ENCODE peak calls at places on chromosomes 2 and 18, in five cellular contexts. U is choroid plexus epithelial cell, H is fibroblast of pulmonary artery, K is cardiac fibroblast, F is pancreas. D is an unnamed sample.

GRCh38 chr2:57759822-57760300 is 286.7 kb upstream of the VRK2 start:
- DNase-seq in U (peak; percentile 83), H (peak; percentile 77), K (peak; percentile 81), F (peak; percentile 91), D (peak; percentile 24)

GRCh38 chr2:230824406-230824978 is 40.2 kb upstream of the ITM2C start:
- DNase-seq in U (peak; percentile 89), H (peak; percentile 89), K (peak; percentile 88), F (peak; percentile 59), D (peak; percentile 39)

GRCh38 chr2:241114836-241115235 is 12.7 kb upstream of the MTERF4 start:
- DNase-seq in U (no peak), H (no peak), K (no peak), F (no peak), D (no peak)

GRCh38 chr2:200454839-200455801 is 54.7 kb downstream of the KCTD18 start:
- DNase-seq in U (peak; percentile 45), H (peak; percentile 25), K (no peak), F (no peak), D (no peak)

GRCh38 chr2:126749537-126749936 is 93.6 kb downstream of the GYPC start:
- DNase-seq in U (peak; percentile 21), H (peak; percentile 18), K (peak; percentile 12), F (no peak), D (no peak)

GRCh38 chr2:219128401-219128800 is 32.2 kb downstream of the NHEJ1 start:
- DNase-seq in U (peak; percentile 16), H (peak; percentile 29), K (peak; percentile 37), F (no peak), D (no peak)

GRCh38 chr2:40213071-40213470 is 238.8 kb downstream of the SLC8A1 start:
- DNase-seq in U (peak; percentile 43), H (peak; percentile 43), K (peak; percentile 38), F (no peak), D (no peak)

GRCh38 chr2:7612969-7613368 is 695.8 kb downstream of the RNF144A start:
- DNase-seq in U (peak; percentile 13), H (peak; percentile 27), K (no peak), F (no peak), D (peak; percentile 55)

GRCh38 chr2:29290293-29291052 is 175.3 kb downstream of the CLIP4 start:
- DNase-seq in U (no peak), H (no peak), K (no peak), F (no peak), D (no peak)

GRCh38 chr2:669323-669722 is 7.9 kb downstream of the TMEM18 start:
- DNase-seq in U (peak; percentile 68), H (peak; percentile 54), K (peak; percentile 31), F (no peak), D (no peak)

GRCh38 chr2:200812122-200813022 is 662 bp downstream of the BZW1 start:
- DNase-seq in U (peak; percentile 50), H (peak; percentile 71), K (peak; percentile 68), F (peak; percentile 82), D (no peak)

GRCh38 chr2:71779306-71779855 is 326.0 kb downstream of the DYSF start:
- DNase-seq in U (peak; percentile 51), H (peak; percentile 80), K (peak; percentile 81), F (no peak), D (peak; percentile 32)

GRCh38 chr2:52222128-52222527 is 1190.2 kb upstream of the NRXN1 start:
- DNase-seq in U (peak; percentile 76), H (peak; percentile 36), K (no peak), F (no peak), D (peak; percentile 48)

GRCh38 chr2:179233037-179233436 is 31.6 kb downstream of the SESTD1 start:
- DNase-seq in U (no peak), H (no peak), K (no peak), F (no peak), D (no peak)
- H3K4me3 ChIP-seq in U (no peak overlapping the region), H (no peak overlapping the region), K (no peak overlapping the region), F (no peak overlapping the region), D (no peak overlapping the region)

GRCh38 chr18:26865557-26865956 is at the start of gene AQP4:
- DNase-seq in U (no peak), H (no peak), K (no peak), F (no peak), D (no peak)

GRCh38 chr18:26863122-26863879 is 2.2 kb downstream of the AQP4 start:
- DNase-seq in U (no peak), H (no peak), K (no peak), F (peak; percentile 66), D (no peak)

GRCh38 chr18:26862084-26862483 is 3.4 kb downstream of the AQP4 start:
- DNase-seq in U (no peak), H (no peak), K (no peak), F (no peak), D (no peak)

GRCh38 chr18:26863921-26864497 is 1.5 kb downstream of the AQP4 start:
- DNase-seq in U (no peak), H (no peak), K (no peak), F (no peak), D (no peak)

DNA sequence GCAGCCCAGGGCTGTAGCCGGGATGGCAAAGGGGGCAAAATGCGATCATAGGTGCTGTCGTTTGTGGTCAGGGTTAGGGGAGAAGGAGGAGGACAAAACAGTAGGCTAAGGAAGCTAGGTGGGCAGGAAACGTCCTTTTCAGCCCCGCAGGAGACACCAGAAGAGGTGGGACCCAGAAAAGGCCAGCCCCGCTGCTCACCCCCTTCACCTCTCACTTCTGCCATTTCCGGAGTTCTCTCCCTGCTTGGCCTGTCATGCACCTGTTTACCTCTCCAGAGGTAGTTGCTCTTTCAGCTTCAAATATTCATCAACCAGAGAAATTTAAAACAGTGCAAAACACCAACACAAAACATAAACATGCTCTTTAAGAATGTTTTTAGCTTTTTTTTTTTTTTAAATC is 849 bp downstream of the AQP4 start:
- DNase-seq in U (no peak), H (no peak), K (no peak), F (no peak), D (no peak)
- H3K4me3 ChIP-seq in U (no peak overlapping the region), H (no peak overlapping the region), K (no peak overlapping the region), F (no peak overlapping the region), D (no peak overlapping the region)

GRCh38 chr2:15262792-15263191 is 298.3 kb downstream of the NBAS start:
- DNase-seq in U (no peak), H (no peak), K (no peak), F (no peak), D (no peak)

GRCh38 chr2:15260196-15260595 is 300.9 kb downstream of the NBAS start:
- DNase-seq in U (no peak), H (peak; percentile 1), K (no peak), F (no peak), D (no peak)

GRCh38 chr2:15265889-15266288 is 295.2 kb downstream of the NBAS start:
- DNase-seq in U (no peak), H (no peak), K (no peak), F (no peak), D (no peak)

GRCh38 chr2:15259356-15259756 is 301.8 kb downstream of the NBAS start:
- DNase-seq in U (peak; percentile 24), H (no peak), K (no peak), F (peak; percentile 12), D (no peak)

DNA sequence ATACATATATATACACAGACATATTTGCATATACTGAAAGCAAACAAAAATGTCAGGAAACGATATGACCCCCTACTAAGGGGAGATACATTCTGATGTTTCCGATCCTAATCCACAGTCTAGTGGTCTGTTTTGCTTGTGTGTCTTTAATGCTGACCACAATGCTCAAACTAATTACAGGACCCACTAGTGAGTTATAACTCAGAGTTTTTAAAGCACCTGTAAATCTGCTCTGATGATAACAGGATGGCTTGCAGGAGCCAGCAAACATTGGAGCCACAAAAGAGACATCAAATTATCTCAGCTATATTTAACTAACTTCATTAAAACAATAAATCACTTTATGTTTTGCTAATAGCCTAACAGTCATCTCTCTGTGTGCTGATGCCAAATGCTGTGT is 300.3 kb downstream of the NBAS start:
- DNase-seq in U (no peak), H (no peak), K (no peak), F (no peak), D (no peak)
- H3K4me3 ChIP-seq in U (no peak overlapping the region), H (no peak overlapping the region), K (no peak overlapping the region), F (no peak overlapping the region), D (no peak overlapping the region)

DNA sequence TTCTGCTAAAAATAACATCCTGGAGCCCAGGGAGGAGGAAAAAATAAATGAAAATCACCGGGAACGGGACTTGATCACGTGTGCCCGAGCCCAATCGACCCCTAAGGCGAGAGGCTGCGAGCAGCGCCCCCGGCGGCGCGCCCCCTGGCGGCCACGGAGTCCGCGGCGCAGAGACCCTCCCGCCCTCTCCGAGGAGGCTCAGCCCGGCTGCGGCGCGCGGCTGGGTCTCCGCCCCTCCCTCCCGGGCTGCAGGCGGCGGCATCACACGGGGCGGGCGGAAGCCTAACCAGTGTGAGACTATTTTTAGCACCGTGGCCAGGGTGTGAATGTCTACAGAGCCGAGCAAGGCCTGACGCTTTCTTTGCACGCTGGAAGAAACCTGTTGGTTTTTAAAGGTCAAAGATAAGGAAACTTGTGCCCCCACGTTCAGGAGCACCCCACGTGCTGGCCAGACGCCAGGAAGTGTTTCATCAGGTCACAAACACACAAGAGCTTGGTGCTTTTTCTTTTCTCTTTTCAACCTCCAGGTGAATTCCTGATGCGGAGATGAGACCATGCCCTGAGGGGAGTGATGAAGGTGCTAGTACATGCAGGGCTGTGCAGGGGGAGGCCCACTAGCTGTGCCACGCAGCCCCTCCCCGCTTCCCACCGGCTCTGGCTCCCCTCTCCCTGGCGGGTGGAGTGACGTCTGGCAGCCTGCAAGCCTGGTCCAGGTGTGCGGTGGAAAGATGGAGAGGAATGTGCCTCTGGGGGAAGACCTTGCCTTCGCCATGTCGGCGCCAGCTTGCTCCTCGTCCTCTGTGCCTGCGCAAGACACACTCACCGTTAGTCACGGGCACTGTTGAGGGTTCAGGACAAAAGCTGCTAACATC is 35.3 kb upstream of the DNMT3A start:
- DNase-seq in U (peak; percentile 89), H (peak; percentile 81), K (peak; percentile 90), F (peak; percentile 92), D (peak; percentile 48)
- H3K4me3 ChIP-seq in U (peak overlapping the region; percentile 7), H (peak overlapping the region; percentile 36), K (peak overlapping the region; percentile 30), F (no peak overlapping the region), D (peak overlapping the region; percentile 27)

GRCh38 chr2:41605914-41606313 is 441.9 kb upstream of the PKDCC start:
- DNase-seq in U (no peak), H (no peak), K (no peak), F (no peak), D (no peak)

DNA sequence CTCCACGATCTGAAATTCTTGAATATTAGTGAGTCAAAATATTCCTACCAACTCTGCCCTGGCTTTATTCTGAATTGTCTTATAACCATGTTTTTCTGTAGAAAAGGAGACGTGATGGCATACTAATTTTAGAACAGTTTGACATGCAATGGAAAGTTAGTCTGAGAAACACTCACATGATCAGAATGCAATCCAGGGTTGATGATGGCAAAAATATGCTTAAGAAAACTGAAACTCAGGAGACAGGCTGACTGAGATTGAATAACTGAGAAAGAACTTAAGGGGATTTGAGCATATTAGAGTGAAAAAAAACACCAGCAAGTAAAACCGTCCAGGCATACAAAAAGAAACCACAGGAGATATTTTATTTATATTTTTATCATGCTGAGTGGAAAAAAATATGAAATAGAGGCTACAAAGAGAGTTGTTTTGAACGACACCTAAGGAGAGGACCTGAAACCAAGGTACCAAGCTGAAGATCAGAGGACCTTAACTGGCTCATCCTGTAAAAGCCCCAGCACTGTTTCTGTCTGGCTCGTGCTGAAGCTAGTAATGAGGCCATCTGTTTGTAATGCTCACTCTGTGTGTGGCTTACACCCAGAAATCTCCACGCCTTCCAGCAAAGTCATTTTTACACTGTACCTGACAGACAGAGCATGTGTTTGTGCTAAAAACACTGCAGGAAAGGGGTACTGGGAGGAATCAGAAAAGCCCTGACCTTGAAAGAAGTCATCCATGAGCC is 437.1 kb upstream of the PKDCC start:
- DNase-seq in U (peak; percentile 58), H (peak; percentile 73), K (peak; percentile 87), F (no peak), D (peak; percentile 31)
- H3K4me3 ChIP-seq in U (no peak overlapping the region), H (no peak overlapping the region), K (no peak overlapping the region), F (no peak overlapping the region), D (no peak overlapping the region)